ENCODE peak calls at places on chromosome 16, in ten cellular contexts. P is HS-5, D is NCI-H460, K is tibial nerve, A is RWPE1, Z is neural crest cell, M is HTR-8/SVneo, N is choroid plexus epithelial cell, E is fibroblast of mammary gland, Y is lung. R is an unnamed sample.

GRCh38 chr16:23324727-23325126 is 22.6 kb downstream of the SCNN1B start:
- DNase-seq in P (no peak), D (no peak), K (peak; percentile 9), A (no peak), Z (no peak), M (no peak), N (no peak), E (no peak), Y (peak; percentile 93), R (no peak)

GRCh38 chr16:86504315-86505184 is 5.8 kb upstream of the FOXF1 start:
- DNase-seq in P (no peak), D (no peak), K (no peak), A (no peak), Z (no peak), M (no peak), N (no peak), E (no peak), Y (no peak), R (no peak)

GRCh38 chr16:88951989-88952388 is 25.0 kb downstream of the CBFA2T3 start:
- DNase-seq in P (no peak), D (no peak), K (no peak), A (no peak), Z (no peak), M (no peak), N (no peak), E (no peak), Y (no peak), R (no peak)

GRCh38 chr16:50259334-50260205 is 6.8 kb upstream of the ADCY7 start:
- DNase-seq in P (no peak), D (no peak), K (peak; percentile 72), A (no peak), Z (no peak), M (no peak), N (peak; percentile 34), E (peak; percentile 82), Y (no peak), R (no peak)

GRCh38 chr16:66474750-66475199 is 47.7 kb downstream of the BEAN1 start:
- DNase-seq in P (no peak), D (no peak), K (no peak), A (no peak), Z (no peak), M (no peak), N (no peak), E (no peak), Y (no peak), R (peak; percentile 65)

GRCh38 chr16:58127033-58127556 is 2.1 kb downstream of the CFAP20 start:
- DNase-seq in P (no peak), D (no peak), K (peak; percentile 41), A (no peak), Z (no peak), M (no peak), N (peak; percentile 72), E (peak; percentile 73), Y (no peak), R (no peak)

GRCh38 chr16:65936096-65936495 is 430.4 kb upstream of the CDH5 start:
- DNase-seq in P (no peak), D (no peak), K (no peak), A (no peak), Z (no peak), M (no peak), N (peak; percentile 9), E (no peak), Y (no peak), R (no peak)

GRCh38 chr16:3066440-3066748 is 954 bp downstream of the IL32 start:
- DNase-seq in P (no peak), D (no peak), K (no peak), A (no peak), Z (no peak), M (no peak), N (no peak), E (no peak), Y (no peak), R (no peak)

GRCh38 chr16:85296859-85297698 is 184.8 kb upstream of the CIBAR2 start:
- DNase-seq in P (no peak), D (peak; percentile 50), K (no peak), A (peak; percentile 40), Z (peak; percentile 57), M (peak; percentile 75), N (no peak), E (peak; percentile 24), Y (no peak), R (peak; percentile 76)